ENCODE peak calls at places on chromosomes 7 and 10, in six cellular contexts. R is tibial nerve; X is CD4-positive, alpha-beta T cell; S is CD8-positive, alpha-beta memory T cell; I is AG04450; G is left ventricle myocardium inferior. V is an unnamed sample.

GRCh38 chr7:30989824-30990140 is 26.0 kb downstream of the GHRHR start:
- DNase-seq in I (no peak), G (no peak), S (no peak), X (no peak), R (no peak), V (no peak)

GRCh38 chr10:75662715-75663114 is 231.3 kb downstream of the LRMDA start:
- DNase-seq in R (peak; percentile 30), G (peak; percentile 55), X (no peak), S (no peak), I (no peak), V (no peak)

GRCh38 chr10:15439381-15439837 is 68.3 kb upstream of the FAM171A1 start:
- DNase-seq in X (no peak), R (no peak), G (peak; percentile 55), I (no peak), S (no peak), V (peak; percentile 77)

GRCh38 chr10:35386594-35387174 is 50.4 kb downstream of the CCNY start:
- DNase-seq in G (peak; percentile 68), R (no peak), X (no peak), S (no peak), I (no peak), V (no peak)

GRCh38 chr7:43479042-43479441 is 103.9 kb upstream of the STK17A start:
- DNase-seq in R (no peak), I (no peak), G (no peak), X (no peak), S (no peak), V (no peak)

GRCh38 chr7:143407296-143408246 is 1.1 kb downstream of the EPHA1 start:
- DNase-seq in S (peak; percentile 42), G (no peak), R (no peak), I (no peak), X (peak; percentile 39), V (peak; percentile 84)

GRCh38 chr7:22647451-22648257 is 79.3 kb upstream of the IL6 start:
- DNase-seq in G (no peak), X (no peak), S (no peak), I (peak; percentile 83), R (no peak), V (no peak)

GRCh38 chr10:79491171-79491835 is 21.0 kb upstream of the EIF5AL1 start:
- DNase-seq in R (no peak), I (no peak), S (no peak), X (no peak), G (no peak), V (no peak)

GRCh38 chr10:123458933-123459332 is 207.2 kb upstream of the GPR26 start:
- DNase-seq in R (no peak), S (no peak), X (no peak), I (no peak), G (no peak), V (no peak)

GRCh38 chr7:66301249-66301648 is 96.1 kb downstream of the TPST1 start:
- DNase-seq in I (no peak), S (no peak), X (no peak), G (no peak), R (no peak), V (no peak)

GRCh38 chr10:78457804-78458483 is 424.3 kb downstream of the RPS24 start:
- DNase-seq in I (peak; percentile 46), G (no peak), R (no peak), X (no peak), S (no peak), V (no peak)

GRCh38 chr10:97596101-97597055 is 6.9 kb downstream of the C10orf62 start:
- DNase-seq in I (peak; percentile 15), S (no peak), R (no peak), G (no peak), X (no peak), V (peak; percentile 89)

GRCh38 chr10:58107506-58107905 is 160.2 kb downstream of the IPMK start:
- DNase-seq in R (no peak), S (no peak), X (no peak), I (no peak), G (no peak), V (peak; percentile 97)

GRCh38 chr10:4407783-4408182 is 418.2 kb upstream of the AKR1E2 start:
- DNase-seq in G (no peak), X (no peak), S (no peak), I (no peak), R (no peak), V (peak; percentile 10)

GRCh38 chr7:142714375-142714774 is 34.9 kb upstream of the PRSS1 start:
- DNase-seq in I (no peak), S (no peak), R (no peak), X (peak; percentile 39), G (no peak), V (no peak)

GRCh38 chr7:46291064-46291463 is 370.0 kb upstream of the IGFBP3 start:
- DNase-seq in I (no peak), G (no peak), S (no peak), R (no peak), X (no peak), V (peak; percentile 30)

GRCh38 chr10:118870467-118871243 is 115.9 kb upstream of the CACUL1 start:
- DNase-seq in G (no peak), I (no peak), R (no peak), S (no peak), X (no peak), V (no peak)

GRCh38 chr7:101824440-101824839 is 7.0 kb downstream of the CUX1 start:
- DNase-seq in G (no peak), X (no peak), S (no peak), R (no peak), I (no peak), V (no peak)

GRCh38 chr10:86756511-86757109 is at the start of gene BMPR1A:
- DNase-seq in X (no peak), S (no peak), I (peak; percentile 43), G (peak; percentile 91), R (no peak), V (peak; percentile 67)

GRCh38 chr7:88835147-88835728 is 39.7 kb upstream of the TEX47 start:
- DNase-seq in I (no peak), S (no peak), X (no peak), R (no peak), G (no peak), V (no peak)

GRCh38 chr10:132434405-132435005 is 37.5 kb downstream of the PWWP2B start:
- DNase-seq in G (peak; percentile 72), R (no peak), I (no peak), S (no peak), X (peak; percentile 39), V (no peak)

GRCh38 chr10:104424719-104425118 is 71.1 kb downstream of the CFAP58 start:
- DNase-seq in G (no peak), R (no peak), S (no peak), I (no peak), X (no peak), V (no peak)

GRCh38 chr10:123380491-123381085 is 226.4 kb downstream of the BUB3 start:
- DNase-seq in X (no peak), G (no peak), R (no peak), S (no peak), I (no peak), V (no peak)

GRCh38 chr7:101618916-101619315 is 10.2 kb downstream of the MYL10 start:
- DNase-seq in R (no peak), G (no peak), X (no peak), I (no peak), S (no peak), V (peak; percentile 85)

GRCh38 chr7:143408686-143409551 is at the start of gene EPHA1:
- DNase-seq in G (no peak), R (no peak), X (peak; percentile 59), I (no peak), S (peak; percentile 28), V (peak; percentile 87)

GRCh38 chr7:45874408-45875131 is 1.7 kb upstream of the CCDC201 start:
- DNase-seq in X (no peak), G (no peak), S (no peak), R (no peak), I (peak; percentile 45), V (peak; percentile 93)

GRCh38 chr7:72492446-72492845 is 80.3 kb upstream of the CALN1 start:
- DNase-seq in G (peak; percentile 81), S (no peak), X (no peak), R (no peak), I (no peak), V (no peak)

DNA sequence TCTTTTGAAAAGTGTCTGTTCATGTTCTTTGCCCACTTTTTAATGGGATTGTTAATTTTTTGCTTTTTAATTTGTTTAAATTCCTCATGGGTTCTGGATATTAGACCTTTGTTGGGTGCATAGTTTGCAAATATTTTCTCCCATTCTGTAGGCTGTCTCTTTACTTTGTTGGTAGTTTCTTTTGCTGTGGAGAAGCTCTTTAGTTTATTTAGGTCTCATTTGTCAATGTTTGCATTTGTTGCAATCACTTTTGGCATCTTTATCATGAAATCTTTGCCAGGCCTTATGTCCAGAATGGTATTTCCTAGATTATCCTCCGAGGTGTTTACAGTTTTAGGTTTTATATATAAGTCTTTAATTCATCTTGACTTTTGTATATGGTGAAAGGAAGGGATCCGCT is 23.9 kb upstream of the CYP2C19 start:
- DNase-seq in I (no peak), G (no peak), X (no peak), S (no peak), R (no peak), V (no peak)
- H3K27ac ChIP-seq in I (no peak overlapping the region), G (no peak overlapping the region), X (no peak overlapping the region), S (no peak overlapping the region), R (no peak overlapping the region), V (no peak overlapping the region)

GRCh38 chr10:127740596-127740995 is 3.6 kb downstream of the FOXI2 start:
- DNase-seq in I (no peak), X (no peak), S (no peak), R (no peak), G (no peak), V (peak; percentile 36)
- H3K27me3 ChIP-seq in I (no peaks in the 10 kb centered on the region), X (peaks cover 27% of the 10 kb centered on the region), S (no peaks in the 10 kb centered on the region), R (no peaks in the 10 kb centered on the region), G (peaks cover 88% of the 10 kb centered on the region), V (peaks cover 21% of the 10 kb centered on the region)

DNA sequence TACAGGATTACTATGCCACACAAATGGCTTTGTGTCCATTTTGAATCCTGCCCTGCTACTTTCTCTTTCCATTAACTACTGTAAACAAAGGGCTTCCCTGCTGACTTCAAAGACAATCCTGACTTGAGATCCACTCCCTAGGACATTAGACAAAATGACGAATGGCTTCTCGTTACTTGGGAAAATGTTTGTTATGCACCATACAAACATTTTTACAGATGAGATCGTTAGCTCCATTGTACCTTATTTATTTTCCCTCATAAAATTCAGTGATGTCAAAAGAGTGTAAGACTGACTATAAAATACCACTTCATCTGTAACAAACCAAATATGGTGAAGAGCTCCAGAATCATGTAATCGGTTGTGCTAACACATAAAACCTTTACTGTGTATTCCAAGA is 121.8 kb downstream of the CD36 start:
- DNase-seq in I (no peak), G (no peak), R (no peak), X (no peak), S (no peak), V (no peak)
- H3K27ac ChIP-seq in I (no peak overlapping the region), G (no peak overlapping the region), R (no peak overlapping the region), X (no peak overlapping the region), S (no peak overlapping the region), V (no peak overlapping the region)

GRCh38 chr10:127468632-127469031 is 80.5 kb upstream of the NPS start:
- DNase-seq in S (no peak), I (no peak), G (no peak), R (no peak), X (no peak), V (no peak)

GRCh38 chr10:127474501-127474900 is 74.6 kb upstream of the NPS start:
- DNase-seq in R (no peak), X (no peak), S (no peak), G (no peak), I (no peak), V (no peak)

GRCh38 chr10:127470911-127471310 is 78.2 kb upstream of the NPS start:
- DNase-seq in I (no peak), X (no peak), R (no peak), G (no peak), S (no peak), V (no peak)

GRCh38 chr10:127467793-127468192 is 81.3 kb upstream of the NPS start:
- DNase-seq in I (no peak), G (no peak), R (no peak), S (no peak), X (no peak), V (no peak)

GRCh38 chr10:127472976-127473375 is 76.1 kb upstream of the NPS start:
- DNase-seq in S (no peak), G (no peak), X (no peak), I (no peak), R (no peak), V (no peak)
- H3K27me3 ChIP-seq in S (no peaks in the 10 kb centered on the region), G (peaks cover 12% of the 10 kb centered on the region), X (no peaks in the 10 kb centered on the region), I (peaks cover 2% of the 10 kb centered on the region), R (no peaks in the 10 kb centered on the region), V (no peaks in the 10 kb centered on the region)

V was measured in osteoblast.